ENCODE peak calls at places on chromosomes 16 and 17, in ten cellular contexts. S is heart left ventricle, M is lower leg skin, F is HCT116, H is IMR-90, O is endothelial cell of umbilical vein, D is body of pancreas, Q is A549, G is uterus, E is tibial nerve. W is an unnamed sample.

GRCh38 chr17:66272699-66273390 is 29.6 kb upstream of the PRKCA start:
- DNase-seq in S (no peak), M (no peak), F (no peak), H (peak; percentile 89), O (peak; percentile 67), D (no peak), Q (peak; percentile 77), G (peak; percentile 49), E (no peak), W (no peak)

GRCh38 chr17:32912218-32912897 is 15.6 kb upstream of the TMEM98 start:
- DNase-seq in S (peak; percentile 69), M (peak; percentile 41), F (no peak), H (peak; percentile 76), O (peak; percentile 79), D (peak; percentile 94), Q (peak; percentile 76), G (peak; percentile 67), E (peak; percentile 44), W (peak; percentile 91)

GRCh38 chr17:17511971-17512858 is 16.0 kb upstream of the RASD1 start:
- DNase-seq in S (no peak), M (no peak), F (no peak), H (peak; percentile 93), O (no peak), D (no peak), Q (peak; percentile 39), G (peak; percentile 47), E (no peak), W (no peak)

GRCh38 chr17:34051046-34051445 is 204.0 kb upstream of the CCL2 start:
- DNase-seq in S (no peak), M (no peak), F (no peak), H (no peak), O (no peak), D (no peak), Q (no peak), G (no peak), E (no peak), W (no peak)

GRCh38 chr17:4856271-4856936 is 23.3 kb downstream of the MINK1 start:
- DNase-seq in S (no peak), M (no peak), F (no peak), H (no peak), O (peak; percentile 55), D (no peak), Q (no peak), G (no peak), E (no peak), W (no peak)

GRCh38 chr17:45396496-45397205 is 36.0 kb downstream of the ARHGAP27 start:
- DNase-seq in S (no peak), M (no peak), F (no peak), H (no peak), O (no peak), D (no peak), Q (no peak), G (no peak), E (no peak), W (no peak)

GRCh38 chr16:69169607-69170352 is 17.2 kb upstream of the SNTB2 start:
- DNase-seq in S (no peak), M (no peak), F (no peak), H (no peak), O (no peak), D (no peak), Q (no peak), G (no peak), E (no peak), W (no peak)

GRCh38 chr17:31413871-31414589 is 22.6 kb downstream of the RAB11FIP4 start:
- DNase-seq in S (peak; percentile 58), M (no peak), F (no peak), H (peak; percentile 83), O (no peak), D (no peak), Q (no peak), G (no peak), E (no peak), W (no peak)

GRCh38 chr17:7238418-7239090 is 703 bp downstream of the PHF23 start:
- DNase-seq in S (no peak), M (no peak), F (no peak), H (no peak), O (peak; percentile 21), D (peak; percentile 44), Q (peak; percentile 64), G (no peak), E (no peak), W (no peak)

GRCh38 chr16:75471723-75472634 is 7.5 kb upstream of the TMEM170A start:
- DNase-seq in S (peak; percentile 51), M (peak; percentile 56), F (no peak), H (peak; percentile 64), O (peak; percentile 67), D (peak; percentile 70), Q (peak; percentile 62), G (peak; percentile 61), E (peak; percentile 67), W (peak; percentile 67)

GRCh38 chr16:70255584-70255983 is 3.8 kb upstream of the EXOSC6 start:
- DNase-seq in S (no peak), M (no peak), F (no peak), H (no peak), O (no peak), D (no peak), Q (no peak), G (no peak), E (no peak), W (no peak)

GRCh38 chr16:89132194-89133005 is 38.7 kb downstream of the ACSF3 start:
- DNase-seq in S (peak; percentile 14), M (no peak), F (no peak), H (no peak), O (no peak), D (no peak), Q (no peak), G (no peak), E (no peak), W (no peak)

GRCh38 chr17:10171581-10171981 is 26.8 kb downstream of the GAS7 start:
- DNase-seq in S (no peak), M (no peak), F (no peak), H (peak; percentile 41), O (no peak), D (no peak), Q (no peak), G (no peak), E (no peak), W (no peak)

GRCh38 chr17:62794666-62794971 is 13.5 kb downstream of the MARCHF10 start:
- DNase-seq in S (no peak), M (no peak), F (no peak), H (no peak), O (peak; percentile 75), D (no peak), Q (no peak), G (no peak), E (no peak), W (no peak)

GRCh38 chr17:50529849-50530248 is 2.7 kb upstream of the EPN3 start:
- DNase-seq in S (no peak), M (no peak), F (no peak), H (no peak), O (no peak), D (no peak), Q (no peak), G (no peak), E (no peak), W (no peak)

DNA sequence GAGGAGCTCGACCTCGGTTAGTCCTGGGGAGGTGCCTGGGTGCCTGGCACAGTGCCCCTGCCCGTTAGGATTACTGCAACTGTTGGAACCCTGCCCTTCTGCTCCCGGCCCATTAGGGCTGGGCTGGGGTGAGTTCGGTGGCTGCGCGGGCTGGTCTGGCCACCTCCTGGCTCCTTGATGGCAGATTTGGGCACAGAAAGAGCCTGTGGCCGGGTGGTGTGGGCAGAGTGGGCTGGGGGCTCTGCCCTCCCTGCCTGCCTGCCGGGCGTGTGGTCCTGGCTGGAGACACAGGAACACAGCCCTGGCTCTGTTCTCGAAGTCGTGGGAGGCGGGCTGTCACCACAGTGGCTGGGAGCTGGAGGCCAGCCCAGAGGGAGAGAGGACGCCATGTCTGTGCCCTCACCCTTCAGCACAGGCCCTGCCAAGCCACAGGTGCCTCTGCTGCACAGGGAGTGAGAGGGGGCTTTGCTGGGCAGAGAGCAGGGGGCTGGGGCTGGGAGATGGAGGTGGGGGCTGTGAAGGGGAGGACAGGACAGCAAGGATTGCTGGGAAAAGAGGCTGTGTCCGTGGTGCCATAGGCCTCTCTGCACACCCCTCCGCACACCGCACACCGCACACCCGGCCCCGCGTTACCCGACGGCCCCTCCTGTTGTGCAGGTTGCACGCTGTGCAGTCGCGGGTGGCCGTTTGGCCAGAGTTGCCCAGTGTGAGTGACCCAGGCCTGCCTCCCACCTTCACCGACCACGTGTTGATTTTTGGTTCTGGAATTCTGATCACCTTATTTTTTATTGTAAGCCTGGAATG is 236.6 kb upstream of the GSE1 start:
- DNase-seq in S (peak; percentile 83), M (no peak), F (no peak), H (no peak), O (no peak), D (peak; percentile 82), Q (no peak), G (no peak), E (no peak), W (peak; percentile 61)
- TF ChIP-seq POLR2A in S (no peak), M (no peak), F (no peak), H (no peak), O (no peak), D (no peak), Q (no peak), G (no peak), E (no peak), W (no peak)

GRCh38 chr17:21119247-21119944 is 7.4 kb upstream of the DHRS7B start:
- DNase-seq in S (peak; percentile 70), M (peak; percentile 57), F (peak; percentile 74), H (peak; percentile 61), O (peak; percentile 61), D (peak; percentile 76), Q (peak; percentile 82), G (peak; percentile 80), E (peak; percentile 70), W (peak; percentile 60)
- TF ChIP-seq CTCF in S (peak; percentile 74), M (no peak), F (peak; percentile 91), H (peak; percentile 82), O (peak; percentile 86), D (peak; percentile 50), Q (peak; percentile 95), G (peak; percentile 86), E (peak; percentile 80), W (peak; percentile 80)

DNA sequence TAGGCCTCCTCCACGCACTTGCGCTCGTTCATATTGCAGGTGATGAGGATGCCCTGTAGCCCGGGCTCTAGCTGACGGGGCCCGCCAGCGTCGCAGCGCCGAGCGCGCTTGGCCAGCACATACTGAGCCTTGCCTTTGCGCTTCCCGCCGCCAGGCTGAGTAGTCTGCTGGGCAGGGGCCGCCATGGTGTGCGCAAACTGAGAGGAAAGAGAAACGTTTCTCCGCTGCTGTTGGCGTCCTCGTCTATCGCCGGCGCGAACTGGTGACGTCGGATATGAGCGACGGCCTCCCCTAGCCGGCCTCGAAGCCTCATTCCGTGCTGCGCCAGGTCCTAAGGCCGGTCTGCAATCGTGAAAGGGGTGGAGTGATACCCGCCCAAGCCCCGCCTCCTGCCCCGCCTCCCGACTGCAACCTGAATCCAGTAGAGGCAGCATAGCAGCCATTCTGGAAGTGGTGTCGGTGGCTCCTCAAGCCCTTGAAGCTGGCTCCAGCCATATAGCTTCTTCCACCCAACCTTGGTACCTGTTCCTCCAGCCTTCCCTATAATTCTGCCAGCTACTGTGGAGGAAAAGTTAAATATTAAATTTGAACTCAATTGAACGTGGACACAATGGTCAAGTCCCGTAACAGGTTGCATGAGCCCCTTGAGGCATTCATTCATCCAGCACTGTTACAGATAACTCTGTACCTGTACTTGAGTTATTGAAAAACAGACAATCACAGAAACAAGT is at the start of gene THUMPD1:
- DNase-seq in S (peak; percentile 97), M (peak; percentile 94), F (peak; percentile 92), H (peak; percentile 94), O (peak; percentile 95), D (peak; percentile 99), Q (peak; percentile 96), G (peak; percentile 96), E (peak; percentile 96), W (peak; percentile 93)
- TF ChIP-seq POLR2A in S (no peak), M (peak; percentile 44), F (peak; percentile 46), H (peak; percentile 68), O (peak; percentile 69), D (peak; percentile 92), Q (peak; percentile 75), G (peak; percentile 55), E (peak; percentile 66), W (peak; percentile 75)

GRCh38 chr17:81684442-81684911 is 666 bp downstream of the HGS start:
- DNase-seq in S (no peak), M (no peak), F (no peak), H (peak; percentile 88), O (peak; percentile 72), D (no peak), Q (no peak), G (no peak), E (no peak), W (no peak)
- TF ChIP-seq CTCF in S (no peak), M (no peak), F (no peak), H (no peak), O (no peak), D (no peak), Q (no peak), G (no peak), E (no peak), W (no peak)